ENCODE peak calls at places on chromosomes 7 and 10, in eight cellular contexts. C, I, K, E, W, T, B and Z are unnamed samples.

GRCh38 chr10:59621771-59622170 is 87.9 kb downstream of the SLC16A9 start:
- DNase-seq in C (no peak), I (no peak), K (no peak), E (no peak), W (no peak), T (no peak), B (no peak), Z (no peak)

GRCh38 chr10:16440396-16441105 is 3.7 kb downstream of the PTER start:
- DNase-seq in C (peak), I (no peak), K (no peak), E (no peak), W (peak), T (peak), B (no peak), Z (no peak)

GRCh38 chr7:132226626-132227290 is 349.5 kb downstream of the PLXNA4 start:
- DNase-seq in C (no peak), I (no peak), K (no peak), E (no peak), W (no peak), T (no peak), B (no peak), Z (no peak)

GRCh38 chr10:5681930-5682329 is 2.7 kb upstream of the TASOR2 start:
- DNase-seq in C (no peak), I (no peak), K (no peak), E (no peak), W (no peak), T (no peak), B (no peak), Z (no peak)

GRCh38 chr7:13099197-13099795 is 411.9 kb downstream of the ARL4A start:
- DNase-seq in C (peak), I (no peak), K (no peak), E (no peak), W (no peak), T (peak), B (no peak), Z (no peak)

GRCh38 chr7:46461334-46461777 is 540.3 kb upstream of the IGFBP3 start:
- DNase-seq in C (no peak), I (no peak), K (no peak), E (peak), W (peak), T (no peak), B (no peak), Z (no peak)

GRCh38 chr7:68148440-68148839 is 1151.8 kb downstream of the TYW1 start:
- DNase-seq in C (no peak), I (no peak), K (no peak), E (no peak), W (no peak), T (no peak), B (no peak), Z (no peak)

GRCh38 chr10:111126073-111126472 is 49.2 kb downstream of the ADRA2A start:
- DNase-seq in C (peak), I (no peak), K (no peak), E (no peak), W (no peak), T (peak), B (no peak), Z (no peak)

GRCh38 chr7:78350926-78351325 is 552.4 kb downstream of the PHTF2 start:
- DNase-seq in C (no peak), I (no peak), K (no peak), E (no peak), W (no peak), T (no peak), B (no peak), Z (no peak)

GRCh38 chr10:80172896-80173295 is 32.4 kb downstream of the ANXA11 start:
- DNase-seq in C (no peak), I (no peak), K (no peak), E (no peak), W (no peak), T (no peak), B (no peak), Z (no peak)

GRCh38 chr10:94137747-94138146 is 144.0 kb downstream of the PLCE1 start:
- DNase-seq in C (no peak), I (no peak), K (no peak), E (peak), W (no peak), T (no peak), B (no peak), Z (no peak)

GRCh38 chr10:73819513-73820093 is 8.2 kb upstream of the NDST2 start:
- DNase-seq in C (no peak), I (no peak), K (no peak), E (no peak), W (peak), T (peak), B (no peak), Z (no peak)

GRCh38 chr10:28883741-28884443 is 206.6 kb downstream of the BAMBI start:
- DNase-seq in C (no peak), I (no peak), K (no peak), E (no peak), W (no peak), T (no peak), B (no peak), Z (no peak)

GRCh38 chr7:76260171-76260703 is 42.2 kb upstream of the HSPB1 start:
- DNase-seq in C (no peak), I (no peak), K (peak), E (no peak), W (peak), T (peak), B (peak), Z (peak)